ENCODE peak calls at places on chromosome 11, in eight cellular contexts. K is lower leg skin; R is CD4-positive, alpha-beta memory T cell; P is myocyte; C is fibroblast of pulmonary artery; D is thoracic aorta; X is T1000; Z is activated T-cell treated with anti-CD3 and anti-CD28 coated beads for 1 hour. W is an unnamed sample.

GRCh38 chr11:133929401-133930052 is 27.2 kb downstream of the IGSF9B start:
- DNase-seq in X (no peak), Z (no peak), D (no peak), P (no peak), R (no peak), C (no peak), K (no peak), W (no peak)

GRCh38 chr11:77779935-77780334 is 40.6 kb downstream of the RSF1 start:
- DNase-seq in R (no peak), K (no peak), D (no peak), P (peak; percentile 22), Z (no peak), C (peak; percentile 66), X (no peak), W (no peak)

GRCh38 chr11:66124564-66124963 is 54.5 kb downstream of the PACS1 start:
- DNase-seq in Z (no peak), P (no peak), K (no peak), D (no peak), C (peak; percentile 21), X (no peak), R (no peak), W (no peak)

GRCh38 chr11:1503708-1504104 is 17.1 kb upstream of the MOB2 start:
- DNase-seq in Z (no peak), C (no peak), P (no peak), X (no peak), D (no peak), K (no peak), R (no peak), W (no peak)

GRCh38 chr11:1103401-1104360 is 29.0 kb downstream of the MUC2 start:
- DNase-seq in C (no peak), P (no peak), D (no peak), R (no peak), X (no peak), Z (no peak), K (no peak), W (no peak)

GRCh38 chr11:76325149-76325548 is 55.8 kb downstream of the THAP12 start:
- DNase-seq in Z (no peak), R (no peak), C (peak; percentile 11), D (no peak), P (no peak), X (no peak), K (no peak), W (no peak)

GRCh38 chr11:70913715-70914231 is 338.6 kb downstream of the SHANK2 start:
- DNase-seq in D (no peak), Z (no peak), P (peak; percentile 61), C (no peak), K (no peak), R (no peak), X (no peak), W (no peak)

GRCh38 chr11:78840190-78840589 is 265.5 kb upstream of the NARS2 start:
- DNase-seq in Z (no peak), P (no peak), D (no peak), X (no peak), C (peak; percentile 29), K (no peak), R (no peak), W (no peak)

GRCh38 chr11:126627376-126627775 is 271.9 kb downstream of the ST3GAL4 start:
- DNase-seq in C (no peak), X (no peak), Z (no peak), D (no peak), R (no peak), K (no peak), P (peak; percentile 9), W (no peak)